ENCODE peak calls at places on chromosomes 5 and 9, in ten cellular contexts. One of them, this sample, is unnamed.

GRCh38 chr5:180070726-180071417 is 687 bp downstream of the RNF130 start:
- DNase-seq in activated gamma-delta T cell treated with anti-CD3 and anti-CD28 coated beads, Interleukin-2, amount 50 U/mL, for 16 hours: no peak
- DNase-seq in H1: no peak
- DNase-seq in GM23338: peak
- DNase-seq in A549: peak
- DNase-seq in NCI-H1105: no peak
- DNase-seq in left ventricle myocardium superior: peak
- DNase-seq in stimulated activated CD8-positive, alpha-beta memory T cell treated with anti-CD3 and anti-CD28 coated beads, Interleukin-2, amount 100 ng/mL, for 48 hours: no peak
- DNase-seq in substantia nigra: peak
- DNase-seq in HEK293T: peak
- DNase-seq in this sample: peak

GRCh38 chr9:108087781-108088180 is 598.2 kb upstream of the KLF4 start:
- DNase-seq in A549: no peak
- DNase-seq in NCI-H1105: no peak
- DNase-seq in activated gamma-delta T cell treated with anti-CD3 and anti-CD28 coated beads, Interleukin-2, amount 50 U/mL, for 16 hours: no peak
- DNase-seq in stimulated activated CD8-positive, alpha-beta memory T cell treated with anti-CD3 and anti-CD28 coated beads, Interleukin-2, amount 100 ng/mL, for 48 hours: no peak
- DNase-seq in left ventricle myocardium superior: no peak
- DNase-seq in GM23338: no peak
- DNase-seq in H1: no peak
- DNase-seq in HEK293T: no peak
- DNase-seq in substantia nigra: no peak
- DNase-seq in this sample: no peak

GRCh38 chr9:130847306-130848217 is 12.5 kb downstream of the ABL1 start:
- DNase-seq in left ventricle myocardium superior: peak
- DNase-seq in NCI-H1105: no peak
- DNase-seq in H1: no peak
- DNase-seq in substantia nigra: no peak
- DNase-seq in activated gamma-delta T cell treated with anti-CD3 and anti-CD28 coated beads, Interleukin-2, amount 50 U/mL, for 16 hours: no peak
- DNase-seq in GM23338: peak
- DNase-seq in HEK293T: no peak
- DNase-seq in A549: peak
- DNase-seq in stimulated activated CD8-positive, alpha-beta memory T cell treated with anti-CD3 and anti-CD28 coated beads, Interleukin-2, amount 100 ng/mL, for 48 hours: no peak
- DNase-seq in this sample: peak

GRCh38 chr9:79255681-79256080 is 316.1 kb upstream of the TLE4 start:
- DNase-seq in stimulated activated CD8-positive, alpha-beta memory T cell treated with anti-CD3 and anti-CD28 coated beads, Interleukin-2, amount 100 ng/mL, for 48 hours: no peak
- DNase-seq in NCI-H1105: no peak
- DNase-seq in H1: no peak
- DNase-seq in left ventricle myocardium superior: no peak
- DNase-seq in A549: no peak
- DNase-seq in activated gamma-delta T cell treated with anti-CD3 and anti-CD28 coated beads, Interleukin-2, amount 50 U/mL, for 16 hours: no peak
- DNase-seq in GM23338: no peak
- DNase-seq in HEK293T: no peak
- DNase-seq in substantia nigra: no peak
- DNase-seq in this sample: no peak

GRCh38 chr5:79133121-79133656 is 21.6 kb downstream of the BHMT start:
- DNase-seq in A549: peak
- DNase-seq in activated gamma-delta T cell treated with anti-CD3 and anti-CD28 coated beads, Interleukin-2, amount 50 U/mL, for 16 hours: no peak
- DNase-seq in stimulated activated CD8-positive, alpha-beta memory T cell treated with anti-CD3 and anti-CD28 coated beads, Interleukin-2, amount 100 ng/mL, for 48 hours: no peak
- DNase-seq in NCI-H1105: peak
- DNase-seq in HEK293T: no peak
- DNase-seq in H1: no peak
- DNase-seq in GM23338: peak
- DNase-seq in substantia nigra: no peak
- DNase-seq in left ventricle myocardium superior: no peak
- DNase-seq in this sample: no peak

GRCh38 chr9:129011170-129011569 is 17.0 kb downstream of the SH3GLB2 start:
- DNase-seq in activated gamma-delta T cell treated with anti-CD3 and anti-CD28 coated beads, Interleukin-2, amount 50 U/mL, for 16 hours: no peak
- DNase-seq in NCI-H1105: no peak
- DNase-seq in substantia nigra: no peak
- DNase-seq in GM23338: no peak
- DNase-seq in H1: no peak
- DNase-seq in left ventricle myocardium superior: no peak
- DNase-seq in A549: no peak
- DNase-seq in stimulated activated CD8-positive, alpha-beta memory T cell treated with anti-CD3 and anti-CD28 coated beads, Interleukin-2, amount 100 ng/mL, for 48 hours: no peak
- DNase-seq in HEK293T: no peak
- DNase-seq in this sample: no peak

GRCh38 chr5:55904152-55904551 is 53.0 kb downstream of the IL31RA start:
- DNase-seq in activated gamma-delta T cell treated with anti-CD3 and anti-CD28 coated beads, Interleukin-2, amount 50 U/mL, for 16 hours: no peak
- DNase-seq in GM23338: no peak
- DNase-seq in A549: no peak
- DNase-seq in H1: no peak
- DNase-seq in left ventricle myocardium superior: peak
- DNase-seq in HEK293T: no peak
- DNase-seq in substantia nigra: no peak
- DNase-seq in NCI-H1105: no peak
- DNase-seq in stimulated activated CD8-positive, alpha-beta memory T cell treated with anti-CD3 and anti-CD28 coated beads, Interleukin-2, amount 100 ng/mL, for 48 hours: no peak
- DNase-seq in this sample: no peak

GRCh38 chr9:87322840-87323635 is 174.6 kb upstream of the DAPK1 start:
- DNase-seq in activated gamma-delta T cell treated with anti-CD3 and anti-CD28 coated beads, Interleukin-2, amount 50 U/mL, for 16 hours: no peak
- DNase-seq in HEK293T: no peak
- DNase-seq in A549: no peak
- DNase-seq in NCI-H1105: no peak
- DNase-seq in left ventricle myocardium superior: no peak
- DNase-seq in H1: no peak
- DNase-seq in substantia nigra: no peak
- DNase-seq in GM23338: no peak
- DNase-seq in stimulated activated CD8-positive, alpha-beta memory T cell treated with anti-CD3 and anti-CD28 coated beads, Interleukin-2, amount 100 ng/mL, for 48 hours: no peak
- DNase-seq in this sample: no peak

GRCh38 chr9:116166713-116167112 is 13.1 kb downstream of the PAPPA start:
- DNase-seq in left ventricle myocardium superior: no peak
- DNase-seq in HEK293T: no peak
- DNase-seq in substantia nigra: no peak
- DNase-seq in GM23338: peak
- DNase-seq in H1: no peak
- DNase-seq in A549: no peak
- DNase-seq in activated gamma-delta T cell treated with anti-CD3 and anti-CD28 coated beads, Interleukin-2, amount 50 U/mL, for 16 hours: no peak
- DNase-seq in NCI-H1105: no peak
- DNase-seq in stimulated activated CD8-positive, alpha-beta memory T cell treated with anti-CD3 and anti-CD28 coated beads, Interleukin-2, amount 100 ng/mL, for 48 hours: no peak
- DNase-seq in this sample: no peak

GRCh38 chr9:111937781-111938426 is 41.3 kb downstream of the UGCG start:
- DNase-seq in left ventricle myocardium superior: peak
- DNase-seq in HEK293T: no peak
- DNase-seq in H1: no peak
- DNase-seq in substantia nigra: peak
- DNase-seq in NCI-H1105: no peak
- DNase-seq in stimulated activated CD8-positive, alpha-beta memory T cell treated with anti-CD3 and anti-CD28 coated beads, Interleukin-2, amount 100 ng/mL, for 48 hours: peak
- DNase-seq in GM23338: no peak
- DNase-seq in activated gamma-delta T cell treated with anti-CD3 and anti-CD28 coated beads, Interleukin-2, amount 50 U/mL, for 16 hours: peak
- DNase-seq in A549: no peak
- DNase-seq in this sample: no peak

GRCh38 chr9:138064547-138064946 is 187.0 kb downstream of the CACNA1B start:
- DNase-seq in substantia nigra: no peak
- DNase-seq in stimulated activated CD8-positive, alpha-beta memory T cell treated with anti-CD3 and anti-CD28 coated beads, Interleukin-2, amount 100 ng/mL, for 48 hours: no peak
- DNase-seq in left ventricle myocardium superior: no peak
- DNase-seq in H1: no peak
- DNase-seq in activated gamma-delta T cell treated with anti-CD3 and anti-CD28 coated beads, Interleukin-2, amount 50 U/mL, for 16 hours: no peak
- DNase-seq in GM23338: no peak
- DNase-seq in NCI-H1105: no peak
- DNase-seq in HEK293T: no peak
- DNase-seq in A549: no peak
- DNase-seq in this sample: peak

GRCh38 chr5:169629847-169630548 is 7.1 kb upstream of the DOCK2 start:
- DNase-seq in stimulated activated CD8-positive, alpha-beta memory T cell treated with anti-CD3 and anti-CD28 coated beads, Interleukin-2, amount 100 ng/mL, for 48 hours: no peak
- DNase-seq in left ventricle myocardium superior: no peak
- DNase-seq in GM23338: no peak
- DNase-seq in A549: peak
- DNase-seq in activated gamma-delta T cell treated with anti-CD3 and anti-CD28 coated beads, Interleukin-2, amount 50 U/mL, for 16 hours: no peak
- DNase-seq in H1: no peak
- DNase-seq in substantia nigra: no peak
- DNase-seq in NCI-H1105: no peak
- DNase-seq in HEK293T: no peak
- DNase-seq in this sample: no peak

GRCh38 chr9:136090060-136090735 is 4.9 kb downstream of the NACC2 start:
- DNase-seq in GM23338: no peak
- DNase-seq in activated gamma-delta T cell treated with anti-CD3 and anti-CD28 coated beads, Interleukin-2, amount 50 U/mL, for 16 hours: no peak
- DNase-seq in A549: no peak
- DNase-seq in NCI-H1105: no peak
- DNase-seq in left ventricle myocardium superior: peak
- DNase-seq in substantia nigra: no peak
- DNase-seq in H1: no peak
- DNase-seq in HEK293T: no peak
- DNase-seq in stimulated activated CD8-positive, alpha-beta memory T cell treated with anti-CD3 and anti-CD28 coated beads, Interleukin-2, amount 100 ng/mL, for 48 hours: no peak
- DNase-seq in this sample: no peak

GRCh38 chr9:93464395-93464794 is 11.0 kb upstream of the FAM120AOS start:
- DNase-seq in A549: no peak
- DNase-seq in H1: no peak
- DNase-seq in left ventricle myocardium superior: no peak
- DNase-seq in NCI-H1105: no peak
- DNase-seq in stimulated activated CD8-positive, alpha-beta memory T cell treated with anti-CD3 and anti-CD28 coated beads, Interleukin-2, amount 100 ng/mL, for 48 hours: no peak
- DNase-seq in HEK293T: no peak
- DNase-seq in substantia nigra: no peak
- DNase-seq in activated gamma-delta T cell treated with anti-CD3 and anti-CD28 coated beads, Interleukin-2, amount 50 U/mL, for 16 hours: no peak
- DNase-seq in GM23338: no peak
- DNase-seq in this sample: no peak

GRCh38 chr5:172834570-172835245 is 657 bp downstream of the ERGIC1 start:
- DNase-seq in HEK293T: peak
- DNase-seq in activated gamma-delta T cell treated with anti-CD3 and anti-CD28 coated beads, Interleukin-2, amount 50 U/mL, for 16 hours: no peak
- DNase-seq in substantia nigra: peak
- DNase-seq in left ventricle myocardium superior: no peak
- DNase-seq in H1: no peak
- DNase-seq in NCI-H1105: no peak
- DNase-seq in A549: no peak
- DNase-seq in GM23338: peak
- DNase-seq in stimulated activated CD8-positive, alpha-beta memory T cell treated with anti-CD3 and anti-CD28 coated beads, Interleukin-2, amount 100 ng/mL, for 48 hours: no peak
- DNase-seq in this sample: peak

GRCh38 chr5:141747152-141747640 is 65.2 kb upstream of the ARAP3 start:
- DNase-seq in substantia nigra: peak
- DNase-seq in H1: peak
- DNase-seq in NCI-H1105: peak
- DNase-seq in activated gamma-delta T cell treated with anti-CD3 and anti-CD28 coated beads, Interleukin-2, amount 50 U/mL, for 16 hours: no peak
- DNase-seq in left ventricle myocardium superior: peak
- DNase-seq in stimulated activated CD8-positive, alpha-beta memory T cell treated with anti-CD3 and anti-CD28 coated beads, Interleukin-2, amount 100 ng/mL, for 48 hours: no peak
- DNase-seq in GM23338: peak
- DNase-seq in A549: no peak
- DNase-seq in HEK293T: peak
- DNase-seq in this sample: peak

GRCh38 chr5:58135571-58136335 is 324.1 kb downstream of the PLK2 start:
- DNase-seq in NCI-H1105: no peak
- DNase-seq in substantia nigra: no peak
- DNase-seq in A549: no peak
- DNase-seq in GM23338: no peak
- DNase-seq in HEK293T: no peak
- DNase-seq in stimulated activated CD8-positive, alpha-beta memory T cell treated with anti-CD3 and anti-CD28 coated beads, Interleukin-2, amount 100 ng/mL, for 48 hours: no peak
- DNase-seq in H1: no peak
- DNase-seq in activated gamma-delta T cell treated with anti-CD3 and anti-CD28 coated beads, Interleukin-2, amount 50 U/mL, for 16 hours: no peak
- DNase-seq in left ventricle myocardium superior: no peak
- DNase-seq in this sample: no peak

GRCh38 chr9:124776952-124777645 is at the start of gene OLFML2A:
- DNase-seq in substantia nigra: no peak
- DNase-seq in GM23338: peak
- DNase-seq in NCI-H1105: no peak
- DNase-seq in A549: peak
- DNase-seq in HEK293T: peak
- DNase-seq in left ventricle myocardium superior: peak
- DNase-seq in stimulated activated CD8-positive, alpha-beta memory T cell treated with anti-CD3 and anti-CD28 coated beads, Interleukin-2, amount 100 ng/mL, for 48 hours: no peak
- DNase-seq in H1: no peak
- DNase-seq in activated gamma-delta T cell treated with anti-CD3 and anti-CD28 coated beads, Interleukin-2, amount 50 U/mL, for 16 hours: no peak
- DNase-seq in this sample: peak

GRCh38 chr9:85040141-85040540 is 370.6 kb downstream of the NTRK2 start:
- DNase-seq in substantia nigra: peak
- DNase-seq in H1: no peak
- DNase-seq in GM23338: no peak
- DNase-seq in stimulated activated CD8-positive, alpha-beta memory T cell treated with anti-CD3 and anti-CD28 coated beads, Interleukin-2, amount 100 ng/mL, for 48 hours: no peak
- DNase-seq in NCI-H1105: no peak
- DNase-seq in A549: no peak
- DNase-seq in left ventricle myocardium superior: no peak
- DNase-seq in HEK293T: no peak
- DNase-seq in activated gamma-delta T cell treated with anti-CD3 and anti-CD28 coated beads, Interleukin-2, amount 50 U/mL, for 16 hours: no peak
- DNase-seq in this sample: no peak

GRCh38 chr9:93578844-93579243 is 2.5 kb downstream of the PHF2 start:
- DNase-seq in activated gamma-delta T cell treated with anti-CD3 and anti-CD28 coated beads, Interleukin-2, amount 50 U/mL, for 16 hours: no peak
- DNase-seq in left ventricle myocardium superior: no peak
- DNase-seq in A549: no peak
- DNase-seq in H1: no peak
- DNase-seq in NCI-H1105: no peak
- DNase-seq in stimulated activated CD8-positive, alpha-beta memory T cell treated with anti-CD3 and anti-CD28 coated beads, Interleukin-2, amount 100 ng/mL, for 48 hours: no peak
- DNase-seq in substantia nigra: no peak
- DNase-seq in HEK293T: no peak
- DNase-seq in GM23338: no peak
- DNase-seq in this sample: peak

GRCh38 chr9:26833792-26834191 is 58.8 kb downstream of the CAAP1 start:
- DNase-seq in left ventricle myocardium superior: no peak
- DNase-seq in GM23338: peak
- DNase-seq in H1: peak
- DNase-seq in substantia nigra: no peak
- DNase-seq in activated gamma-delta T cell treated with anti-CD3 and anti-CD28 coated beads, Interleukin-2, amount 50 U/mL, for 16 hours: no peak
- DNase-seq in stimulated activated CD8-positive, alpha-beta memory T cell treated with anti-CD3 and anti-CD28 coated beads, Interleukin-2, amount 100 ng/mL, for 48 hours: no peak
- DNase-seq in HEK293T: peak
- DNase-seq in NCI-H1105: no peak
- DNase-seq in A549: no peak
- DNase-seq in this sample: no peak

GRCh38 chr9:116434314-116434713 is 252.8 kb upstream of the TRIM32 start:
- DNase-seq in GM23338: no peak
- DNase-seq in activated gamma-delta T cell treated with anti-CD3 and anti-CD28 coated beads, Interleukin-2, amount 50 U/mL, for 16 hours: no peak
- DNase-seq in H1: no peak
- DNase-seq in stimulated activated CD8-positive, alpha-beta memory T cell treated with anti-CD3 and anti-CD28 coated beads, Interleukin-2, amount 100 ng/mL, for 48 hours: no peak
- DNase-seq in left ventricle myocardium superior: no peak
- DNase-seq in substantia nigra: no peak
- DNase-seq in HEK293T: no peak
- DNase-seq in NCI-H1105: no peak
- DNase-seq in A549: no peak
- DNase-seq in this sample: no peak

GRCh38 chr5:138148811-138149210 is 9.6 kb upstream of the NME5 start:
- DNase-seq in H1: no peak
- DNase-seq in A549: peak
- DNase-seq in left ventricle myocardium superior: peak
- DNase-seq in GM23338: no peak
- DNase-seq in activated gamma-delta T cell treated with anti-CD3 and anti-CD28 coated beads, Interleukin-2, amount 50 U/mL, for 16 hours: no peak
- DNase-seq in stimulated activated CD8-positive, alpha-beta memory T cell treated with anti-CD3 and anti-CD28 coated beads, Interleukin-2, amount 100 ng/mL, for 48 hours: no peak
- DNase-seq in substantia nigra: no peak
- DNase-seq in HEK293T: no peak
- DNase-seq in NCI-H1105: no peak
- DNase-seq in this sample: no peak

GRCh38 chr9:137454145-137454505 is 5.0 kb downstream of the NSMF start:
- DNase-seq in left ventricle myocardium superior: peak
- DNase-seq in NCI-H1105: no peak
- DNase-seq in substantia nigra: peak
- DNase-seq in stimulated activated CD8-positive, alpha-beta memory T cell treated with anti-CD3 and anti-CD28 coated beads, Interleukin-2, amount 100 ng/mL, for 48 hours: no peak
- DNase-seq in HEK293T: peak
- DNase-seq in GM23338: peak
- DNase-seq in A549: no peak
- DNase-seq in H1: no peak
- DNase-seq in activated gamma-delta T cell treated with anti-CD3 and anti-CD28 coated beads, Interleukin-2, amount 50 U/mL, for 16 hours: no peak
- DNase-seq in this sample: peak

GRCh38 chr5:124157320-124157719 is 589.1 kb downstream of the ZNF608 start:
- DNase-seq in A549: no peak
- DNase-seq in HEK293T: no peak
- DNase-seq in H1: no peak
- DNase-seq in left ventricle myocardium superior: no peak
- DNase-seq in NCI-H1105: no peak
- DNase-seq in substantia nigra: no peak
- DNase-seq in activated gamma-delta T cell treated with anti-CD3 and anti-CD28 coated beads, Interleukin-2, amount 50 U/mL, for 16 hours: no peak
- DNase-seq in GM23338: no peak
- DNase-seq in stimulated activated CD8-positive, alpha-beta memory T cell treated with anti-CD3 and anti-CD28 coated beads, Interleukin-2, amount 100 ng/mL, for 48 hours: no peak
- DNase-seq in this sample: no peak

GRCh38 chr9:109510506-109510905 is 12.4 kb upstream of the PTPN3 start:
- DNase-seq in activated gamma-delta T cell treated with anti-CD3 and anti-CD28 coated beads, Interleukin-2, amount 50 U/mL, for 16 hours: no peak
- DNase-seq in substantia nigra: no peak
- DNase-seq in NCI-H1105: no peak
- DNase-seq in GM23338: no peak
- DNase-seq in H1: no peak
- DNase-seq in A549: no peak
- DNase-seq in stimulated activated CD8-positive, alpha-beta memory T cell treated with anti-CD3 and anti-CD28 coated beads, Interleukin-2, amount 100 ng/mL, for 48 hours: no peak
- DNase-seq in HEK293T: no peak
- DNase-seq in left ventricle myocardium superior: no peak
- DNase-seq in this sample: no peak

GRCh38 chr9:106892632-106893031 is 29.7 kb downstream of the ZNF462 start:
- DNase-seq in NCI-H1105: no peak
- DNase-seq in left ventricle myocardium superior: no peak
- DNase-seq in HEK293T: peak
- DNase-seq in substantia nigra: no peak
- DNase-seq in A549: peak
- DNase-seq in stimulated activated CD8-positive, alpha-beta memory T cell treated with anti-CD3 and anti-CD28 coated beads, Interleukin-2, amount 100 ng/mL, for 48 hours: no peak
- DNase-seq in H1: peak
- DNase-seq in activated gamma-delta T cell treated with anti-CD3 and anti-CD28 coated beads, Interleukin-2, amount 50 U/mL, for 16 hours: no peak
- DNase-seq in GM23338: peak
- DNase-seq in this sample: peak

GRCh38 chr9:93903886-93904648 is 51.1 kb downstream of the BARX1 start:
- DNase-seq in NCI-H1105: no peak
- DNase-seq in HEK293T: no peak
- DNase-seq in substantia nigra: no peak
- DNase-seq in A549: no peak
- DNase-seq in GM23338: no peak
- DNase-seq in H1: no peak
- DNase-seq in activated gamma-delta T cell treated with anti-CD3 and anti-CD28 coated beads, Interleukin-2, amount 50 U/mL, for 16 hours: no peak
- DNase-seq in stimulated activated CD8-positive, alpha-beta memory T cell treated with anti-CD3 and anti-CD28 coated beads, Interleukin-2, amount 100 ng/mL, for 48 hours: no peak
- DNase-seq in left ventricle myocardium superior: no peak
- DNase-seq in this sample: peak